ENCODE peak calls at places on chromosome 1, in six cellular contexts. W is GM13977, R is left ventricle myocardium superior, L is upper lobe of right lung, F is GM19239, Z is kidney tubule cell. P is an unnamed sample.

GRCh38 chr1:85580046-85580411 is 532 bp upstream of the CCN1 start:
- DNase-seq in W (peak), R (peak), L (no peak), F (no peak), Z (peak), P (peak)

GRCh38 chr1:45542591-45542990 is 8.0 kb upstream of the AKR1A1 start:
- DNase-seq in W (no peak), R (no peak), L (peak), F (no peak), Z (no peak), P (no peak)

GRCh38 chr1:244654284-244655038 is 1.5 kb downstream of the DESI2 start:
- DNase-seq in W (no peak), R (no peak), L (no peak), F (no peak), Z (no peak), P (no peak)

GRCh38 chr1:25204797-25205441 is 27.4 kb downstream of the SYF2 start:
- DNase-seq in W (peak), R (no peak), L (peak), F (peak), Z (peak), P (no peak)

GRCh38 chr1:156862602-156863599 is 2.2 kb downstream of the NTRK1 start:
- DNase-seq in W (no peak), R (no peak), L (no peak), F (no peak), Z (no peak), P (no peak)

GRCh38 chr1:92444351-92444750 is 42.4 kb downstream of the GFI1 start:
- DNase-seq in W (no peak), R (no peak), L (no peak), F (no peak), Z (peak), P (peak)

GRCh38 chr1:50493710-50494109 is 70.5 kb upstream of the DMRTA2 start:
- DNase-seq in W (no peak), R (no peak), L (no peak), F (no peak), Z (no peak), P (no peak)

GRCh38 chr1:94532077-94532476 is 9.5 kb downstream of the F3 start:
- DNase-seq in W (no peak), R (no peak), L (no peak), F (no peak), Z (peak), P (no peak)

GRCh38 chr1:18597159-18598042 is 33.2 kb upstream of the PAX7 start:
- DNase-seq in W (peak), R (peak), L (peak), F (peak), Z (peak), P (no peak)

GRCh38 chr1:3903141-3904005 is 3.3 kb upstream of the C1orf174 start:
- DNase-seq in W (no peak), R (no peak), L (peak), F (no peak), Z (peak), P (no peak)